ENCODE peak calls at places on chromosomes 13 and 19, in seven cellular contexts. Y is PC-3; P is lower lobe of right lung; Q is CD8-positive, alpha-beta memory T cell; J is stomach; H is ovary; T is suprapubic skin. C is an unnamed sample. For H3K4me1 and H3K36me3, the result is how much of the 10 kb centered on the place peaks cover.

GRCh38 chr19:35216833-35217707 is 11.5 kb downstream of the FAM187B start:
- DNase-seq in Y (peak), P (no peak), Q (peak), J (peak), H (no peak), T (peak), C (peak)

GRCh38 chr19:45507864-45508680 is 793 bp downstream of the VASP start:
- DNase-seq in Y (no peak), P (no peak), Q (peak), J (peak), H (peak), T (no peak), C (no peak)

GRCh38 chr13:32039056-32039455 is 7.5 kb downstream of the FRY start:
- DNase-seq in Y (no peak), P (no peak), Q (no peak), J (no peak), H (no peak), T (no peak), C (no peak)

GRCh38 chr19:56071151-56071550 is 49.9 kb downstream of the ZNF787 start:
- DNase-seq in Y (peak), P (no peak), Q (no peak), J (no peak), H (no peak), T (no peak), C (no peak)

GRCh38 chr19:40519352-40520322 is 52.8 kb downstream of the SPTBN4 start:
- DNase-seq in Y (no peak), P (no peak), Q (no peak), J (peak), H (no peak), T (no peak), C (no peak)

GRCh38 chr19:50554212-50554611 is 14.0 kb downstream of the LRRC4B start:
- DNase-seq in Y (no peak), P (no peak), Q (no peak), J (no peak), H (no peak), T (no peak), C (no peak)

GRCh38 chr19:35459414-35460082 is 11.5 kb downstream of the FFAR2 start:
- DNase-seq in Y (no peak), P (peak), Q (no peak), J (peak), H (peak), T (no peak), C (no peak)

GRCh38 chr13:33610471-33611015 is 207.4 kb upstream of the RFC3 start:
- DNase-seq in Y (no peak), P (peak), Q (peak), J (no peak), H (no peak), T (no peak), C (peak)

GRCh38 chr13:98484289-98485219 is 92.4 kb downstream of the STK24 start:
- DNase-seq in Y (peak), P (peak), Q (peak), J (peak), H (peak), T (peak), C (peak)

GRCh38 chr13:71979616-71980015 is 112.6 kb upstream of the DACH1 start:
- DNase-seq in Y (peak), P (no peak), Q (no peak), J (no peak), H (no peak), T (no peak), C (no peak)

GRCh38 chr13:106110241-106110855 is 425.1 kb downstream of the EFNB2 start:
- DNase-seq in Y (peak), P (no peak), Q (no peak), J (no peak), H (no peak), T (no peak), C (no peak)

GRCh38 chr13:92938481-92939020 is 288.1 kb upstream of the GPC6 start:
- DNase-seq in Y (no peak), P (no peak), Q (no peak), J (no peak), H (no peak), T (no peak), C (no peak)

GRCh38 chr19:18009412-18010066 is 1.6 kb downstream of the ARRDC2 start:
- DNase-seq in Y (peak), P (no peak), Q (no peak), J (no peak), H (no peak), T (no peak), C (no peak)

GRCh38 chr13:98482476-98483444 is 94.1 kb downstream of the STK24 start:
- DNase-seq in Y (no peak), P (peak), Q (no peak), J (peak), H (peak), T (no peak), C (no peak)

GRCh38 chr19:39768811-39769210 is 9.8 kb upstream of the LEUTX start:
- DNase-seq in Y (no peak), P (no peak), Q (no peak), J (no peak), H (no peak), T (no peak), C (no peak)

GRCh38 chr19:49890349-49891311 is 6.1 kb downstream of the IL4I1 start:
- DNase-seq in Y (no peak), P (peak), Q (peak), J (peak), H (no peak), T (no peak), C (peak)

GRCh38 chr19:38838986-38839761 is 7.6 kb upstream of the ECH1 start:
- DNase-seq in Y (no peak), P (no peak), Q (no peak), J (no peak), H (no peak), T (no peak), C (no peak)

GRCh38 chr19:58170860-58171259 is 12.0 kb upstream of the ZNF274 start:
- DNase-seq in Y (peak), P (no peak), Q (no peak), J (no peak), H (no peak), T (no peak), C (no peak)

GRCh38 chr19:35963514-35963913 is 27.3 kb downstream of the LRFN3 start:
- DNase-seq in Y (peak), P (no peak), Q (no peak), J (no peak), H (no peak), T (no peak), C (peak)

GRCh38 chr13:70080030-70080429 is 27.6 kb upstream of the ATXN8OS start:
- DNase-seq in Y (no peak), P (no peak), Q (no peak), J (no peak), H (no peak), T (no peak), C (no peak)

GRCh38 chr13:61453121-61453520 is 37.5 kb upstream of the PCDH20 start:
- DNase-seq in Y (no peak), P (no peak), Q (no peak), J (no peak), H (no peak), T (no peak), C (no peak)

GRCh38 chr19:57305056-57305455 is 15.2 kb upstream of the ZNF543 start:
- DNase-seq in Y (no peak), P (no peak), Q (no peak), J (no peak), H (no peak), T (no peak), C (no peak)

GRCh38 chr19:52270266-52270885 is 989 bp downstream of the ZNF766 start:
- DNase-seq in Y (no peak), P (no peak), Q (peak), J (no peak), H (no peak), T (no peak), C (peak)

GRCh38 chr19:43777163-43777700 is 3.5 kb downstream of the KCNN4 start:
- DNase-seq in Y (no peak), P (no peak), Q (no peak), J (no peak), H (no peak), T (no peak), C (peak)

GRCh38 chr13:51978836-51979556 is 32.3 kb downstream of the ATP7B start:
- DNase-seq in Y (no peak), P (no peak), Q (no peak), J (no peak), H (no peak), T (no peak), C (no peak)

GRCh38 chr19:52188822-52189744 is 769 bp upstream of the PPP2R1A start:
- DNase-seq in Y (no peak), P (peak), Q (no peak), J (no peak), H (no peak), T (peak), C (no peak)

GRCh38 chr19:5941673-5942072 is 27.6 kb downstream of the CAPS start:
- DNase-seq in Y (no peak), P (no peak), Q (no peak), J (no peak), H (no peak), T (no peak), C (no peak)

GRCh38 chr19:6210091-6210490 is 69.7 kb downstream of the MLLT1 start:
- DNase-seq in Y (no peak), P (peak), Q (no peak), J (no peak), H (no peak), T (no peak), C (no peak)

GRCh38 chr13:28558567-28558966 is 63.6 kb upstream of the FLT1 start:
- DNase-seq in Y (no peak), P (no peak), Q (no peak), J (no peak), H (no peak), T (no peak), C (no peak)

GRCh38 chr19:27774827-27775226 is 1438.1 kb downstream of the UQCRFS1 start:
- DNase-seq in Y (peak), P (no peak), Q (no peak), J (no peak), H (no peak), T (no peak), C (no peak)

GRCh38 chr13:114049026-114049425 is 75.2 kb upstream of the C13orf46 start:
- DNase-seq in Y (no peak), P (peak), Q (peak), J (no peak), H (no peak), T (no peak), C (peak)

GRCh38 chr19:33767898-33768413 is 28.7 kb upstream of the KCTD15 start:
- DNase-seq in Y (peak), P (no peak), Q (no peak), J (no peak), H (no peak), T (no peak), C (no peak)

GRCh38 chr13:79485451-79485850 is 4.5 kb downstream of the NDFIP2 start:
- DNase-seq in Y (no peak), P (no peak), Q (no peak), J (no peak), H (no peak), T (no peak), C (no peak)
- H3K4me1 ChIP-seq in Y (under half), P (under half), Q (under half), J (half or more), H (under half), T (half or more), C (under half)

DNA sequence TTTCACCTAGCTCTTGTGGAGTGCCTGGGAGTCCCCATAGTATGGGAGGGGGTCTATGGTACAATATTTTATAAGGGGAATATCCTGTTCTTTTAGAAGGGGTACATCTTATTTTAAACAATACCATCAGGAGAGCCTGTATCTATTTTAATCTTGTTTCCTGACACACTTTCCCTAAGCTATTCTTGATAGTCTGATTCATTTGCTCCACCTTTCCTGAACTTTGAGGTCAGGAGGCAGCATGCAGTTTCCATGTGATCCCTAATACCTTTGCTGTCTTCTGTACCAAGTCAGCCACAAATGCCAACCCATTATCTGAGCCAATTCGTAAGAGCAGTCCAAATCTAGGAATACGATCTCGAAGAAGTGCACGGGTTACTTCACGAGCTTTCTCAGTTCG is 86.2 kb downstream of the SLC25A15 start:
- DNase-seq in Y (no peak), P (no peak), Q (no peak), J (no peak), H (no peak), T (no peak), C (no peak)
- H3K27ac ChIP-seq in Y (no peak), P (no peak), Q (no peak), J (no peak), H (no peak), T (no peak), C (no peak)

GRCh38 chr19:12137541-12137940 is 2.6 kb downstream of the ZNF20 start:
- DNase-seq in Y (peak), P (no peak), Q (peak), J (no peak), H (no peak), T (no peak), C (no peak)

DNA sequence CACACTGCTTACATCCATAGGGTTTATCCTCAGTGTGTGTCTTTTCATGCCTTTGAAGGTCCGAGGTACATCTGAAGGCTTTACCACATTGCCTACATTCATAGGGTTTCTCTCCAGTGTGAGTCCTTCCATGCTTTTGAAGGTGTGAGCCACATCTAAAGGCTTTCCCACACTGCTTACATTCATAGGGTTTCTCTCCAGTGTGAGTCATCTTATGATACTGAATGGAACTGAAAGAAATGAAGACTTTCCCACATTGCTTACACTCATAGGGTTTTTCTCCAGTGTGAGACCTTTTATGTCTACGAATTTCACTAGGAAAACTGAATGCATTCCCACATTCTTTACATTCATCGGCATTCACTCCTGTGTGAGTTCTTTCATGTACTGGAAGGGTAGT is 7.1 kb downstream of the ZNF20 start:
- DNase-seq in Y (no peak), P (no peak), Q (no peak), J (no peak), H (no peak), T (no peak), C (no peak)
- H3K36me3 ChIP-seq in Y (half or more), P (under half), Q (under half), J (half or more), H (under half), T (half or more), C (under half)

DNA sequence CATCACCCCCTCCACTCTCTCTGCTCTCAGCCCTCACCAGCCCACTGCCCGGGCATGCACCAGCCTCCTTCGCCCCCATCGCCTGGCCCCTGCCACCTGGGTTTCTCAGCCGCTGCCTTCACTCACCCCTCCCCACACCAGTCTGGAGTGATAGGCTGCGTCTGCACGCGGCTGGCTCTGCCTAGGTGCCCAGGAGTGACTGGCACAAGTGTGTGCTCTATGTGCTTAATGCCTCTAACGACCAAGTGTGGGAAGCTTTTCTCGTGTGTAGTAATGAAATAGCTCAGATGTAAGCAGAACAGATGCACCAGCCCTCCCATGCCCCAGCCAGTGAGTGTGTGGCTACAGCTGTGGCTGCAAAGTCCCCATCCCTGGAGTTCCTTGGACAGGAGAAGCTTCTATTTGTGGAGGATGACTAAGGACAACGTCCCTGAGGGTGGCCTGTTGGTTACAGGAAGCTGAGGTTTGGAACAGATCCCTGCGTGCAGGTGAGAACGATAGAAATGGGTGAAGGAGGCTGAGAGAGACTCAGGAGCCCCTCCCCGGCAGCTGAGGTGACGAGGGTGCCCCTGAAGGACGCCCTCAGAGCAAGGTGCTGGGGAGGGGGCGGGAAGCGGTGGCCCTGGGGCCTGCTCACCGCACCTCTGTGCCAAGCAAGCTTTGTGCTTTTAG is 35.6 kb downstream of the ATP11A start:
- DNase-seq in Y (peak), P (peak), Q (no peak), J (no peak), H (no peak), T (no peak), C (peak)
- H3K4me1 ChIP-seq in Y (under half), P (half or more), Q (under half), J (half or more), H (under half), T (under half), C (under half)

GRCh38 chr19:7925171-7925837 is 631 bp downstream of the CTXN1 start:
- DNase-seq in Y (peak), P (peak), Q (peak), J (peak), H (peak), T (no peak), C (peak)
- H3K27ac ChIP-seq in Y (no peak), P (no peak), Q (no peak), J (no peak), H (no peak), T (no peak), C (no peak)

GRCh38 chr13:29868581-29868980 is 18.2 kb upstream of the UBL3 start:
- DNase-seq in Y (no peak), P (no peak), Q (no peak), J (no peak), H (no peak), T (no peak), C (no peak)

GRCh38 chr13:29859971-29860370 is 9.6 kb upstream of the UBL3 start:
- DNase-seq in Y (peak), P (no peak), Q (no peak), J (no peak), H (no peak), T (no peak), C (no peak)

GRCh38 chr13:29861694-29862110 is 11.3 kb upstream of the UBL3 start:
- DNase-seq in Y (peak), P (no peak), Q (no peak), J (no peak), H (no peak), T (no peak), C (no peak)

DNA sequence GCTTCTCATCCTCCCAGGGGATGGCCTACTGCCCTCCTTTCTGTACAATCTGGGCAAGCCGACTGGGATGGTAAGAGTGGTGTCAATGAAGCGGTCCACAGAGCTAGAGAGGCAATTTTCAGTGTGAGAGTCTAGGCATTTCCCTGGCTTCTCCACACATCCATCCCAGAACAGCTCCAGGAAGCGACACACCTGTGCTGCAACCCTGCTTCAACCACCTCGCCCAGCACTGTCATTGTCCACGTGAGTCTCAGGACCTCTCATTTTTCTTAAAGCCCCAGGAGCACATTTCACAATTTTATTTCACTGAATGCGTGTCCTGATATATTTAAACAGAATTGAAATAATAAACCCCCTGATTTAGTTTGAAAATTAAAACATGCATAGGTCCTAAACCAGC is 15.5 kb upstream of the UBL3 start:
- DNase-seq in Y (no peak), P (no peak), Q (no peak), J (no peak), H (no peak), T (no peak), C (no peak)
- H3K36me3 ChIP-seq in Y (under half), P (under half), Q (under half), J (under half), H (under half), T (under half), C (under half)

GRCh38 chr19:1860133-1860775 is 3.1 kb downstream of the KLF16 start:
- DNase-seq in Y (no peak), P (no peak), Q (peak), J (no peak), H (peak), T (no peak), C (peak)
- H3K4me1 ChIP-seq in Y (under half), P (half or more), Q (half or more), J (half or more), H (under half), T (half or more), C (half or more)